ENCODE peak calls at places on chromosomes 4 and X, in ten cellular contexts. Y is neuronal stem cell; W is colonic mucosa; T is effector memory CD4-positive, alpha-beta T cell; G is NB4; J is heart right ventricle; M is transverse colon; S is mucosa of descending colon; A is naive thymus-derived CD4-positive, alpha-beta T cell; Q is lower lobe of right lung. K is an unnamed sample.

GRCh38 chr4:119113033-119113655 is 22.5 kb upstream of the MYOZ2 start:
- DNase-seq in Y (no peak), W (no peak), T (no peak), G (peak; percentile 88), J (no peak), M (no peak), S (no peak), A (no peak), Q (no peak), K (no peak)

GRCh38 chr4:47451657-47452056 is 11.8 kb downstream of the COMMD8 start:
- DNase-seq in Y (no peak), W (no peak), T (no peak), G (no peak), J (no peak), M (no peak), S (no peak), A (no peak), Q (no peak), K (no peak)

GRCh38 chr4:181138116-181138515 is 1105.1 kb upstream of the TENM3 start:
- DNase-seq in Y (no peak), W (no peak), T (no peak), G (no peak), J (no peak), M (no peak), S (no peak), A (no peak), Q (no peak), K (no peak)

GRCh38 chr4:173547889-173548288 is 17.9 kb upstream of the HAND2 start:
- DNase-seq in Y (no peak), W (no peak), T (no peak), G (peak; percentile 83), J (no peak), M (no peak), S (no peak), A (no peak), Q (no peak), K (no peak)

GRCh38 chr4:152780267-152780811 is 585 bp downstream of the ARFIP1 start:
- DNase-seq in Y (no peak), W (peak; percentile 42), T (no peak), G (no peak), J (peak; percentile 11), M (no peak), S (no peak), A (no peak), Q (no peak), K (no peak)

GRCh38 chr4:83771113-83771705 is 235.3 kb downstream of the GPAT3 start:
- DNase-seq in Y (peak; percentile 5), W (no peak), T (no peak), G (peak; percentile 48), J (peak; percentile 10), M (peak; percentile 7), S (no peak), A (no peak), Q (peak; percentile 43), K (peak; percentile 36)

GRCh38 chrX:113514906-113515305 is 674.3 kb upstream of the AMOT start:
- DNase-seq in Y (no peak), W (no peak), T (no peak), G (no peak), J (no peak), M (no peak), S (no peak), A (no peak), Q (no peak), K (no peak)

GRCh38 chrX:115268421-115268820 is 21.1 kb upstream of the LUZP4 start:
- DNase-seq in Y (no peak), W (no peak), T (no peak), G (peak; percentile 4), J (no peak), M (no peak), S (no peak), A (no peak), Q (no peak), K (no peak)

GRCh38 chr4:87005690-87006461 is 71.1 kb downstream of the AFF1 start:
- DNase-seq in Y (no peak), W (peak; percentile 44), T (no peak), G (peak; percentile 50), J (no peak), M (peak; percentile 34), S (no peak), A (peak; percentile 9), Q (no peak), K (no peak)

GRCh38 chr4:48122756-48123155 is 11.3 kb downstream of the TXK start:
- DNase-seq in Y (no peak), W (no peak), T (no peak), G (no peak), J (no peak), M (no peak), S (no peak), A (no peak), Q (no peak), K (no peak)

GRCh38 chr4:76407440-76408119 is 13.4 kb downstream of the CCDC158 start:
- DNase-seq in Y (no peak), W (no peak), T (no peak), G (no peak), J (no peak), M (no peak), S (no peak), A (no peak), Q (no peak), K (no peak)

GRCh38 chr4:182847543-182847942 is 69.6 kb downstream of the DCTD start:
- DNase-seq in Y (no peak), W (no peak), T (no peak), G (no peak), J (no peak), M (no peak), S (no peak), A (no peak), Q (no peak), K (no peak)

GRCh38 chr4:186485621-186486062 is 69.7 kb downstream of the MTNR1A start:
- DNase-seq in Y (peak; percentile 45), W (no peak), T (no peak), G (no peak), J (no peak), M (no peak), S (no peak), A (no peak), Q (no peak), K (no peak)

GRCh38 chr4:186487726-186488125 is 67.6 kb downstream of the MTNR1A start:
- DNase-seq in Y (no peak), W (no peak), T (no peak), G (no peak), J (no peak), M (no peak), S (no peak), A (no peak), Q (no peak), K (no peak)

GRCh38 chr4:186483656-186484055 is 71.7 kb downstream of the MTNR1A start:
- DNase-seq in Y (no peak), W (no peak), T (no peak), G (no peak), J (no peak), M (no peak), S (no peak), A (no peak), Q (no peak), K (no peak)

GRCh38 chr4:186481998-186482790 is 73.2 kb downstream of the MTNR1A start:
- DNase-seq in Y (no peak), W (no peak), T (no peak), G (no peak), J (no peak), M (no peak), S (no peak), A (no peak), Q (no peak), K (no peak)

DNA sequence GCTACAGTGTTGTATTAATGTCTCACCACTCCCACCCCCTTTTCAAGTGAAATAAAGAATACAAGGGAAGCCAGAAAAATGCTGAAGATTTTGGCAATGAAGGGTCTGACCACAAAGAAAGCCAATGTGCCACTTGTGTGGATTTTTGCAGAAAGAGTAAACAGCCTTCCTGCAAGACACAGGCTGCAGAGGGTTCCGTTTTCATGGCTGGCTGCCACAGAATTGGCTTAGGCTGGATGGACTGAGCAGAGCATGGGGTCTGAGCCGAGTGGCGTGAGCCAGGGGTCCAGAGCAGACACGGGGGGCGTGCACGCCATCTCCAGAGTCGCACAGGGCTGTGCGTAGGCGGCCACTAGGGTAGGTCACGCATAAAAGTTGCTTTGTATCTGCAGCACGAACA is 69.2 kb downstream of the MTNR1A start:
- DNase-seq in Y (peak; percentile 24), W (no peak), T (no peak), G (no peak), J (no peak), M (no peak), S (no peak), A (no peak), Q (no peak), K (no peak)
- H3K4me3 ChIP-seq in Y (peak overlapping the region; percentile 7), W (no peak overlapping the region), T (no peak overlapping the region), G (no peak overlapping the region), J (no peak overlapping the region), M (no peak overlapping the region), S (no peak overlapping the region), A (no peak overlapping the region), Q (no peak overlapping the region), K (no peak overlapping the region)

DNA sequence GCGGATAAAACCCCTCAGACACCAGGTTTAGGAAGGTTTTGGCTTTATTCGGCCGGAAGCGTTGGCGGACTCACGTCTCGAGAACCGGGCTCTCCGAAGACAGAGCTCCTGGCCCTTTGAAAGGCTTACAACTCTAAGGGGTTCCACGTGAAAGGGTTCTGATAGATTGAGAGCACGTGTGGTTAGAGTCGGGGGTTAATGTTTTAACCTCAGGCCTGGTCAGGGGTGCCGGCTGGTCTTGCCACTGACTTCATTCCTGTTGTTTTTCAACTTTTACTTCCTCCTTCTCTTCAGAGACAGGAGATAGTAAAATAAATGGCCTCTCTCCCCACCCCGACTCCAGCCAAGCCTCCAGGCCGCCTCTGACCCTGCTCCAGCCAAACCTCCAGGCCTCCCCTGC is 4.7 kb upstream of the ASMT start:
- DNase-seq in Y (no peak), W (no peak), T (no peak), G (peak; percentile 25), J (no peak), M (no peak), S (no peak), A (no peak), Q (no peak), K (no peak)
- H3K4me3 ChIP-seq in Y (no peak overlapping the region), W (no peak overlapping the region), T (no peak overlapping the region), G (no peak overlapping the region), J (no peak overlapping the region), M (no peak overlapping the region), S (no peak overlapping the region), A (no peak overlapping the region), Q (no peak overlapping the region), K (no peak overlapping the region)

GRCh38 chrX:25005034-25005381 is 10.8 kb downstream of the ARX start:
- DNase-seq in Y (no peak), W (no peak), T (no peak), G (no peak), J (no peak), M (no peak), S (no peak), A (no peak), Q (no peak), K (no peak)
- H3K4me3 ChIP-seq in Y (peak overlapping the region; percentile 6), W (no peak overlapping the region), T (no peak overlapping the region), G (no peak overlapping the region), J (peak overlapping the region; percentile 12), M (no peak overlapping the region), S (no peak overlapping the region), A (no peak overlapping the region), Q (no peak overlapping the region), K (no peak overlapping the region)

DNA sequence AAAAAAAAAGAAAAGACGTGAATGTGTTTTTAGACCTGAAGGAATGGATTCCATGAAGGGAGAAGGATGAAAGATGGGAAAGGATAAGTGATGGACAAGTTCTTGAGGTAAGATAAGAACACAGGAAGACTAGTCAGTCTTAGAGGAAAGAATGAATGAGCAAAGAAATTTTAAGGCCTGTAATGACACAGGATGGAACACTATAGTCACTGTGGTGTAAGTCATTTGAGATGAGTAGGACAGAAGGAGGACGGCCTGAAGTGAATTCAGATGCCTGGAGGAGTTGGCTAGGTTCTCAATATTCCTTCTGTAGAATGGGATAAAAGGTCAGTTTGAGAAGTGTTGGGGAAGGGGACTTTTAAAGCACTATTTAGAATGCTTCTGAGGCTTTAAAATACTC is 3.8 kb downstream of the MSMO1 start:
- DNase-seq in Y (no peak), W (no peak), T (no peak), G (no peak), J (no peak), M (no peak), S (no peak), A (no peak), Q (no peak), K (no peak)
- H3K4me3 ChIP-seq in Y (peak overlapping the region; percentile 77), W (no peak overlapping the region), T (no peak overlapping the region), G (peak overlapping the region; percentile 96), J (no peak overlapping the region), M (no peak overlapping the region), S (no peak overlapping the region), A (no peak overlapping the region), Q (peak overlapping the region; percentile 84), K (peak overlapping the region; percentile 69)